ENCODE peak calls at places on chromosome 7, in five cellular contexts. Y is adrenal gland, C is astrocyte of the spinal cord, T is lower lobe of right lung, G is mucosa of descending colon. M is an unnamed sample.

GRCh38 chr7:44194562-44195145 is 5.4 kb upstream of the GCK start:
- DNase-seq in T (no peak), C (no peak), G (no peak), Y (no peak), M (no peak)

GRCh38 chr7:47968852-47969774 is 10.3 kb downstream of the HUS1 start:
- DNase-seq in G (peak), T (peak), Y (peak), C (peak), M (peak)

GRCh38 chr7:124840435-124840834 is 74.8 kb upstream of the GPR37 start:
- DNase-seq in G (no peak), T (no peak), C (no peak), Y (no peak), M (no peak)

GRCh38 chr7:14125998-14126397 is 136.5 kb upstream of the ETV1 start:
- DNase-seq in C (peak), T (no peak), Y (no peak), G (no peak), M (peak)

GRCh38 chr7:94008537-94008936 is 4.4 kb upstream of the BET1 start:
- DNase-seq in G (no peak), T (no peak), Y (no peak), C (peak), M (no peak)

GRCh38 chr7:158973440-158973839 is 117.1 kb downstream of the DYNC2I1 start:
- DNase-seq in G (peak), T (no peak), Y (peak), C (no peak), M (no peak)

GRCh38 chr7:51279391-51280023 is 37.1 kb downstream of the COBL start:
- DNase-seq in G (no peak), Y (no peak), C (no peak), T (no peak), M (no peak)

GRCh38 chr7:100476903-100477870 is 1.8 kb downstream of the TSC22D4 start:
- DNase-seq in G (peak), Y (no peak), C (no peak), T (no peak), M (peak)

GRCh38 chr7:81659697-81660395 is 110.0 kb downstream of the HGF start:
- DNase-seq in G (no peak), T (no peak), Y (no peak), C (no peak), M (no peak)

GRCh38 chr7:85033263-85033662 is 153.6 kb downstream of the SEMA3D start:
- DNase-seq in G (no peak), C (no peak), T (no peak), Y (no peak), M (no peak)

GRCh38 chr7:148110097-148110868 is 480.3 kb upstream of the C7orf33 start:
- DNase-seq in C (no peak), G (peak), Y (no peak), T (no peak), M (peak)

GRCh38 chr7:79063019-79063698 is 390.3 kb downstream of the MAGI2 start:
- DNase-seq in Y (no peak), T (no peak), G (no peak), C (no peak), M (no peak)

GRCh38 chr7:80885774-80886173 is 33.1 kb downstream of the SEMA3C start:
- DNase-seq in C (no peak), G (no peak), T (no peak), Y (no peak), M (no peak)

GRCh38 chr7:27684491-27684890 is 21.8 kb upstream of the HIBADH start:
- DNase-seq in C (no peak), T (no peak), G (no peak), Y (no peak), M (no peak)

GRCh38 chr7:132578050-132578370 is 1.7 kb upstream of the PLXNA4 start:
- DNase-seq in C (no peak), G (no peak), Y (no peak), T (no peak), M (no peak)

GRCh38 chr7:127667017-127667670 is 15.2 kb downstream of the SND1 start:
- DNase-seq in G (no peak), C (peak), T (no peak), Y (no peak), M (no peak)

GRCh38 chr7:86833360-86833759 is 189.7 kb downstream of the GRM3 start:
- DNase-seq in C (no peak), Y (no peak), G (no peak), T (no peak), M (no peak)

GRCh38 chr7:158614695-158615094 is 27.1 kb upstream of the PTPRN2 start:
- DNase-seq in T (no peak), C (peak), G (no peak), Y (no peak), M (no peak)

GRCh38 chr7:82704121-82704520 is 260.5 kb upstream of the CACNA2D1 start:
- DNase-seq in G (no peak), Y (no peak), C (no peak), T (no peak), M (no peak)

GRCh38 chr7:69599211-69599878 is 1.1 kb downstream of the AUTS2 start:
- DNase-seq in Y (peak), G (peak), C (no peak), T (no peak), M (peak)

GRCh38 chr7:102146122-102146521 is 140.5 kb upstream of the SH2B2 start:
- DNase-seq in C (no peak), G (no peak), Y (no peak), T (no peak), M (no peak)

GRCh38 chr7:78226059-78226658 is 427.6 kb downstream of the PHTF2 start:
- DNase-seq in C (no peak), G (peak), T (no peak), Y (peak), M (peak)

GRCh38 chr7:102426268-102427031 is 6.9 kb upstream of the ORAI2 start:
- DNase-seq in C (no peak), T (peak), Y (no peak), G (peak), M (no peak)

GRCh38 chr7:158702196-158702595 is 2.4 kb downstream of the NCAPG2 start:
- DNase-seq in C (no peak), T (no peak), G (no peak), Y (no peak), M (no peak)

GRCh38 chr7:66927348-66927948 is 6.4 kb downstream of the TMEM248 start:
- DNase-seq in Y (no peak), G (no peak), C (no peak), T (no peak), M (no peak)

GRCh38 chr7:108045154-108045553 is 42.2 kb upstream of the LAMB1 start:
- DNase-seq in T (no peak), Y (no peak), G (no peak), C (peak), M (no peak)

GRCh38 chr7:158740657-158741293 is 36.2 kb upstream of the NCAPG2 start:
- DNase-seq in Y (peak), T (no peak), G (no peak), C (peak), M (peak)

DNA sequence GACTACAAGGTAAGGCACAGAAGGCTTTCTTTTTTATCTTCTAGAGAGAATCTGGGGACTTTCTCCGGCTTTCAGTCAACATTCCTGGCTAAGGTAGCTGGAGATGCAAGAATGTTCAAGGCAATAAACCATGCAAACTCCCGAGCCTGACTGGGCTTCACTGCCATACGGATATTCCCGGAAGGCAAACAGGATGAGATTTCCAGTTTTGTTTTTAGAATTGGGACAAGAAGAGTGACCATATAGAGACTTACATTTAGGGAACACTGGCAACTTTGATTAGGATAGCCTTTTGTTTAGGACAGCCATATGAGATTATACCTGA is 269 bp downstream of the CALD1 start:
- DNase-seq in G (no peak), T (no peak), C (no peak), Y (no peak), M (no peak)
- H3K4me3 ChIP-seq in G (no peak), T (peak), C (peak), Y (peak), M (no peak)

DNA sequence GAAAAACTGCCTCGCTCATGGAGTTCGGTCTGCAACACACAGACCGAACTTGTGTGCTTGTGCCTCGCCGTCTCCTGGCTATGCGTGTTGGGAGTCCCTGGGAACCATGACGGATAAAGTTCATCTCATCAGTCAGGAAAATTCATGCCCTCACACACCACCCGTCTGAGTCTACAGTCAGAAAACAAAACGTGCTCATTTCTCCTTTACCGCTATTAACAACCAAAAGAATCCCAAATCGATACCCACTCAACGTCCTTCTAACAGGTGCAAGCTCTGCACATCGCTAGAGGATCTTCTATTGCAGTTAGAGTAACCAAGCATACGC is 13.6 kb downstream of the CNPY1 start:
- DNase-seq in Y (no peak), T (no peak), G (no peak), C (no peak), M (no peak)
- H3K4me3 ChIP-seq in Y (no peak), T (no peak), G (no peak), C (no peak), M (no peak)

DNA sequence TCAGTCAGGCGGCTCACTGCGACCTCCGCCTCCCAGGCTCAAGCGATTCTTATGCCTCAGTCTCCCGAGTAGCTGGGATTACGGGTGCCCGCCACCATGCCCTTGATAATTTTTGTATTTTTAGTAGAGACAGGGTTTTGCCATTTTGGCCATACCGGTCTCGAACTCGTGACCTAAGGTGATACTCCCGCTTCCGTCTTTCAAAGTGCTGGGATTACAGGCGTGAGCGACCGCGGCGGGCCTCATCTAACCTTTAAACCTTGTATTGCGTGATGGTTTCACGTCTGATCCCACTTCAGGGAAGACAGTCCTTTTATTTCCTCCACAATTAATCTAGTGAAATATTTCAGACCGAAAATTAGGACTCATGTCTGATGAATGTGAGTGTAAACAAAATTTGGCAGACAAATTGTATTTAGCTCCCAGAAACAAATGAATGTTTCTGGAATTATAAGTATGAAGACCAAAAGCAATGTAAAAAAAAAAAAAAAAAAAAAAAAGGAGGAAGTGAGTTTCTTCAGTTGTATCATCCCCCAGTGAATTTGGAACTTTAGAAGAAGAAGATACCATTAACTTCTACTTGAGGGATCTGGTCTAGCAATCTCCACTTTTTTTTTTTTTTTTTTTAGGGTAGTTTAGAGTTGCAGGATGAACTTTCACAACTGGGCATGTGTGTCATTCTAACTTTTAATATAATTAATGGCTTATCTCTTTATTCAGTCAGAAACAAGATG is 1.6 kb downstream of the NUP42 start:
- DNase-seq in T (no peak), G (no peak), Y (no peak), C (no peak), M (peak)
- H3K4me3 ChIP-seq in T (peak), G (no peak), Y (no peak), C (peak), M (peak)

DNA sequence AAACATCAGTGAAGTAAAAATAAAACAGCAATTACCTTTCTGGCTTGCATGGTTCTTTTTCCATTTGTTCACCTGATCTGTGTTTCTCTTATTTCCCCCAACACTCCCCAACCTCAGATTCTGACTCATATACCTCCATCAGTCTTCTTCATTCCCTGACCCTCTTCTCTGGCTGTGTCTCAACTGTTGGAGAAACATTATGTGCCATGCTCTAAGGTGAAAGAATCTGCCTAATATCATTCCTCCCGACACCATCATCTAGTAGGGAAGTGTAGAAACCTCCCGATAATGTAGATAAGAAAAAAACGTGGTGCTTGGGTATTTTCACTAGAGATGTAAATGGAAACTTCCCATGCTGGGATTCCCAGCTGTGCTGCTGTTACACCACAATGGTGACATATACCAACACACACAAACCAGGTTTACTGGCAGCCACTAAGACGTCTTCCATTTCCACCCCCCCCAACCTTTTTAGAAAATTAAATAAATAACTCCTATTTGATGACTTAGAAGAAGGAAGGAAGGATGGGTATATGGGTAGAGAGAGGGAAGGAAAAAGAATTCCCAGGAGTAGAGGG is 63.4 kb downstream of the OSBPL3 start:
- DNase-seq in Y (no peak), G (no peak), C (no peak), T (no peak), M (no peak)
- H3K4me3 ChIP-seq in Y (no peak), G (no peak), C (no peak), T (no peak), M (no peak)

GRCh38 chr7:23247101-23247601 is 576 bp downstream of the GPNMB start:
- DNase-seq in T (no peak), Y (no peak), G (no peak), C (no peak), M (no peak)
- H3K4me3 ChIP-seq in T (peak), Y (no peak), G (no peak), C (peak), M (peak)

GRCh38 chr7:151249034-151249731 is 689 bp upstream of the SMARCD3 start:
- DNase-seq in G (peak), C (peak), T (peak), Y (peak), M (peak)

GRCh38 chr7:151247016-151247580 is 1.4 kb downstream of the SMARCD3 start:
- DNase-seq in G (no peak), T (no peak), Y (peak), C (peak), M (no peak)

GRCh38 chr7:151247611-151248176 is 800 bp downstream of the SMARCD3 start:
- DNase-seq in T (peak), C (peak), Y (peak), G (no peak), M (no peak)

GRCh38 chr7:151249732-151250072 is 1.2 kb upstream of the SMARCD3 start:
- DNase-seq in T (peak), Y (peak), G (peak), C (peak), M (no peak)

GRCh38 chr7:151248191-151249033 is at the start of gene SMARCD3:
- DNase-seq in C (peak), Y (peak), G (peak), T (peak), M (peak)
- H3K4me3 ChIP-seq in C (peak), Y (peak), G (no peak), T (peak), M (peak)

GRCh38 chr7:7920481-7920880 is 48.1 kb upstream of the GLCCI1 start:
- DNase-seq in C (no peak), Y (no peak), G (no peak), T (no peak), M (no peak)

GRCh38 chr7:7918736-7919448 is 49.7 kb upstream of the GLCCI1 start:
- DNase-seq in T (no peak), Y (no peak), G (no peak), C (no peak), M (no peak)

GRCh38 chr7:7919449-7919945 is 49.1 kb upstream of the GLCCI1 start:
- DNase-seq in G (no peak), T (no peak), Y (no peak), C (no peak), M (no peak)

GRCh38 chr7:7921830-7922229 is 46.8 kb upstream of the GLCCI1 start:
- DNase-seq in C (no peak), G (no peak), T (no peak), Y (no peak), M (no peak)

DNA sequence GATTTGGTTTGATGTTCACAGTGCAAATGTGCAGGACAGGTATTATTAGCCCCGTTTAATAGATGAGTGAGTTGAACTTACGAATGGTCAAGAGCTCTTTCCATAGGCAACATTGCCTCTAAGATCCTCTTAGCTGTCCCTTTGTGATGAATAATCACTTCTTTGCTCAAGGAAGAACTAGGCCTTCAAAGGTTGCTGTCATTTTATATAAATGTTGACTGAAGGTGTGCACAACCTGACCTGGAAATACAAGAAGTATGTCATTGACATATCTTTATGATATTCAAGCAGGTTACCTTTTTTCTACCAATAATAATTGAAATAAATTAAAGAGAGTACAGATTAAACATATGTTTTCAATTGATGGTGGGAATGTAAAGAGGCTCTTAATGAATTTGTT is 48.5 kb upstream of the GLCCI1 start:
- DNase-seq in G (no peak), C (no peak), Y (no peak), T (no peak), M (no peak)
- H3K4me3 ChIP-seq in G (no peak), C (no peak), Y (no peak), T (no peak), M (no peak)

DNA sequence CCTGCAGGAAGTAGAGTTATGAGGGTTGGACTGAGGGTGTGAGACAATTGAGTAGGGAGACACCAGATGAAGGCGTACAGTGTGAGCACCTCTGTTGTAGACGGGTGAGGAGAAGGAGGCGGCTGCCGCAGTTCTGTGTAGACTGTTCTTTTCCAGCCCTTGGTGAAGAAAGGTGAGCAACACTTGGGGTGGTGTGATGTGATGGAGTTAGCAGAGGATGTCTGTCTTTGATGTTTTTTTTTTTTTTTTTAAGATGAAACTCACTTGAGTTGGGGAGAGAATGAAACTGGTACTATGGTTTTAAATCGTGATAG is 42.8 kb upstream of the RNF216 start:
- DNase-seq in C (no peak), G (no peak), Y (no peak), T (no peak), M (no peak)
- H3K4me3 ChIP-seq in C (no peak), G (no peak), Y (no peak), T (no peak), M (no peak)

GRCh38 chr7:36623247-36623646 is 101.0 kb downstream of the AOAH start:
- DNase-seq in T (no peak), Y (no peak), C (no peak), G (no peak), M (no peak)
- H3K4me3 ChIP-seq in T (no peak), Y (no peak), C (no peak), G (no peak), M (no peak)

M was measured in NB4.